ENCODE peak calls at places on chromosomes 1 and 21, in five cellular contexts. W is HEK293T, Z is K562, Y is H1, D is HCT116. B is an unnamed sample.

GRCh38 chr1:20479840-20480239 is 6.2 kb downstream of the CAMK2N1 start:
- DNase-seq in W (no peak), Z (no peak), Y (no peak), D (no peak), B (no peak)

GRCh38 chr1:8677782-8678181 is 139.7 kb downstream of the RERE start:
- DNase-seq in W (no peak), Z (no peak), Y (no peak), D (no peak), B (no peak)

GRCh38 chr1:1001631-1002300 is 1.9 kb upstream of the HES4 start:
- DNase-seq in W (peak), Z (peak), Y (peak), D (peak), B (peak)

GRCh38 chr1:96840396-96840795 is 118.8 kb downstream of the PTBP2 start:
- DNase-seq in W (no peak), Z (no peak), Y (no peak), D (no peak), B (no peak)

GRCh38 chr1:246647113-246647512 is 77.1 kb upstream of the SCCPDH start:
- DNase-seq in W (peak), Z (peak), Y (peak), D (no peak), B (peak)

GRCh38 chr1:7953850-7954609 is 7.5 kb upstream of the PARK7 start:
- DNase-seq in W (no peak), Z (peak), Y (peak), D (peak), B (peak)

GRCh38 chr1:29426701-29427279 is 190.5 kb downstream of the PTPRU start:
- DNase-seq in W (no peak), Z (no peak), Y (peak), D (no peak), B (no peak)

GRCh38 chr1:206563367-206563953 is 48.8 kb downstream of the EIF2D start:
- DNase-seq in W (no peak), Z (no peak), Y (no peak), D (no peak), B (no peak)

GRCh38 chr1:97668945-97669344 is 251.9 kb downstream of the DPYD start:
- DNase-seq in W (no peak), Z (no peak), Y (no peak), D (peak), B (no peak)

GRCh38 chr1:206482611-206483010 is 12.3 kb downstream of the IKBKE start:
- DNase-seq in W (no peak), Z (no peak), Y (no peak), D (no peak), B (no peak)

GRCh38 chr1:36620142-36620541 is 137.4 kb upstream of the CSF3R start:
- DNase-seq in W (no peak), Z (no peak), Y (no peak), D (no peak), B (no peak)

GRCh38 chr1:83102630-83103071 is 896.3 kb downstream of the TTLL7 start:
- DNase-seq in W (peak), Z (no peak), Y (no peak), D (no peak), B (no peak)

GRCh38 chr1:153655333-153655732 is 3.2 kb upstream of the SNAPIN start:
- DNase-seq in W (no peak), Z (no peak), Y (no peak), D (no peak), B (no peak)

GRCh38 chr1:201190624-201191051 is at the start of gene IGFN1:
- DNase-seq in W (no peak), Z (no peak), Y (peak), D (no peak), B (peak)

GRCh38 chr21:36113647-36114428 is 21.0 kb upstream of the CBR3 start:
- DNase-seq in W (no peak), Z (no peak), Y (no peak), D (no peak), B (no peak)

GRCh38 chr1:206896261-206896660 is 982 bp upstream of the IL24 start:
- DNase-seq in W (no peak), Z (no peak), Y (no peak), D (no peak), B (no peak)

GRCh38 chr1:231337043-231337471 is 595 bp downstream of the EXOC8 start:
- DNase-seq in W (no peak), Z (peak), Y (no peak), D (no peak), B (no peak)

GRCh38 chr1:112318698-112319370 is 77.2 kb upstream of the CTTNBP2NL start:
- DNase-seq in W (no peak), Z (no peak), Y (no peak), D (no peak), B (no peak)

GRCh38 chr1:18898567-18898966 is 3.8 kb downstream of the ALDH4A1 start:
- DNase-seq in W (no peak), Z (no peak), Y (no peak), D (no peak), B (no peak)

GRCh38 chr1:48686159-48686558 is 90.5 kb downstream of the BEND5 start:
- DNase-seq in W (no peak), Z (no peak), Y (no peak), D (no peak), B (no peak)

GRCh38 chr1:182955596-182956588 is 2.9 kb upstream of the SHCBP1L start:
- DNase-seq in W (no peak), Z (no peak), Y (no peak), D (no peak), B (no peak)

GRCh38 chr1:217585577-217585976 is 45.3 kb downstream of the GPATCH2 start:
- DNase-seq in W (no peak), Z (no peak), Y (no peak), D (no peak), B (no peak)

GRCh38 chr1:161840363-161840762 is 74.2 kb downstream of the ATF6 start:
- DNase-seq in W (no peak), Z (no peak), Y (no peak), D (no peak), B (no peak)

GRCh38 chr1:164868990-164869389 is 310.0 kb downstream of the PBX1 start:
- DNase-seq in W (no peak), Z (no peak), Y (no peak), D (no peak), B (no peak)

GRCh38 chr1:167317463-167317862 is 96.8 kb downstream of the POU2F1 start:
- DNase-seq in W (no peak), Z (no peak), Y (no peak), D (no peak), B (no peak)

GRCh38 chr1:64505232-64505943 is 35.5 kb downstream of the CACHD1 start:
- DNase-seq in W (peak), Z (peak), Y (peak), D (no peak), B (peak)
- TF ChIP-seq SP1 in W (no peak), Z (no peak), Y (no peak), D (no peak), B (no peak)

DNA sequence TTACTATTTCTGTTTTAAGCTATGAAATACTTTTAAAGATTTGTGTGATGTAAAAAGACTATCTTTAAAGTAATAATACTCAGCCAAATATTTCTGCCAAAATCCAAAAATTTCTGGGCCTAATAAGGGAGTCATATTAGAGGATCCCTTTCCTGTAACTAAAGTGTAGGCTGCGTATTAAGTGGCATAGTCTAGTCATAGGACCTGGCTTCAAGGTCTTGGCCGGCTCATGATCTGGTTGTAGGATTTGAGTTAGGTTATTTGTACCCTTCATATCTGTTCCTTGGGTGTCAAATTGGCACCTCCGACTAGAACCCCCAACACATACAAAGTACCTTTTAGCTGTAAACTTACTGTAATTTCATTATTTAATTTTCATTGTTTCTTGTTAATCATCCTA is 107.8 kb downstream of the DYRK1A start:
- DNase-seq in W (no peak), Z (no peak), Y (no peak), D (no peak), B (no peak)
- TF ChIP-seq SP1 in W (no peak), Z (no peak), Y (no peak), D (no peak), B (no peak)

GRCh38 chr1:248853668-248854375 is 5.1 kb downstream of the ZNF692 start:
- DNase-seq in W (no peak), Z (no peak), Y (no peak), D (no peak), B (no peak)
- TF ChIP-seq SP1 in W (no peak), Z (no peak), Y (no peak), D (no peak), B (no peak)

GRCh38 chr1:235730007-235730406 is 80.4 kb upstream of the GNG4 start:
- DNase-seq in W (no peak), Z (no peak), Y (no peak), D (no peak), B (no peak)

GRCh38 chr1:235721982-235722381 is 72.4 kb upstream of the GNG4 start:
- DNase-seq in W (no peak), Z (no peak), Y (no peak), D (no peak), B (no peak)

GRCh38 chr1:235724716-235725115 is 75.1 kb upstream of the GNG4 start:
- DNase-seq in W (no peak), Z (no peak), Y (no peak), D (no peak), B (no peak)

GRCh38 chr1:235722858-235723257 is 73.3 kb upstream of the GNG4 start:
- DNase-seq in W (no peak), Z (no peak), Y (no peak), D (no peak), B (no peak)

GRCh38 chr1:235725493-235725892 is 75.9 kb upstream of the GNG4 start:
- DNase-seq in W (no peak), Z (no peak), Y (no peak), D (no peak), B (no peak)
- TF ChIP-seq SP1 in W (no peak), Z (no peak), Y (no peak), D (no peak), B (no peak)

DNA sequence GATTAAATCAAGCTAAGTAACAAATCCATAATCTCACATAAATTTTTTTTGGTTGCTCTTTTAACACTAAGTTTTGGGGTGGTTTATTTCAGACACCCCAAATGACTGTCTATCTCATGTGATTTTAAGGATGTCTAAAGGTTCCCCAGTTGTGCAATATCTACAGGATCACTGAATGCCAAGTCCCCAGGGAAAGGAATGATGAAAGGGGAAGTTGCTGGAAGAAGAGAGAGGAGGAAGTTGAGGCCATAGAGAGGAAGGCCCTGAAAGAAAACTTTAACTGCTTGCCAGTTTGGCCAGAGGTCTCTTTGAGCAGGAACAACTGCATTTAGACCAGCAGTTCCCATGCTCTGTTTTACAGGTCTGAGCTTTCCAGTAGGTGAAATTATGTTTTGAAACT is 27.5 kb upstream of the SLC19A2 start:
- DNase-seq in W (no peak), Z (no peak), Y (no peak), D (no peak), B (no peak)
- TF ChIP-seq SP1 in W (no peak), Z (no peak), Y (no peak), D (no peak), B (no peak)

GRCh38 chr1:224819861-224820260 is 109.6 kb upstream of the DNAH14 start:
- DNase-seq in W (no peak), Z (no peak), Y (no peak), D (no peak), B (no peak)
- TF ChIP-seq SP1 in W (no peak), Z (no peak), Y (no peak), D (no peak), B (no peak)

DNA sequence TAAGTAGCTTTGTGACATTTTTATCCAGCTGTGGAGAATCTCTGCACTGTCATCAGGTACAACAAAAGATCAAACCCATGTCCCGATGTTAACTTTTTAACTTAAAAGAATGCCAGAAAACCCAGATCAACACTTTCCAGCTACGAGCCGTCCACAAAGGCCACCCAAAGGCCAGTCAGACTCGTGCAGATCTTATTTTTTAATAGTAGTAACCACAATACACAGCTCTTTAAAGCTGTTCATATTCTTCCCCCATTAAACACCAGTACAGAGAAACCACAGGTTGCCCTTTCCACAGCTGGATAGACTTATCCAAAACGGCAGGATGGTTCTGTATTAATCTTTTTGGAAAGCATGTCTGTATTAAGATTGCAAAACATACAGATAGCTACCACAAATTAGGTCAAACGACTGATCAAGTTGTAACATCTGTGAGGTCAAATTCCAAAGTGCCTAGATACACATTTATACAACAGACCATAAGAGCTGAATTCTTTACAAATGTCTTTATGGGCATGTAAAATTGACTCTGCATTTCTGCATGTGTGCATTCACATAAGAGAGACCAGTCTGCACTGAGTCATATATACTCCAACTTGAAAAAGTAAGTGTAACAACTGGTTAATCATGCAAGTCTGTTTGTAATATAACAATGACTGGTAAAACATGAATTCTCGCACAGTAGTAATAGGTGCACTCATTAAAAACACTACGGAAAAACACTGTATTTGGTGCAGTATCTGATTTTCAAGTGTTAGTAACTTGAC is 5.1 kb downstream of the IRF2BP2 start:
- DNase-seq in W (no peak), Z (peak), Y (no peak), D (no peak), B (no peak)
- TF ChIP-seq SP1 in W (no peak), Z (no peak), Y (no peak), D (no peak), B (no peak)